ENCODE peak calls at places on chromosomes 4 and X, in eight cellular contexts. Q, L, D, O, Y, E, S and J are unnamed samples.

GRCh38 chr4:40736910-40737309 is 12.8 kb upstream of the NSUN7 start:
- DNase-seq in Q (peak; percentile 53), L (no peak), D (no peak), O (peak; percentile 59), Y (no peak), E (no peak), S (no peak), J (peak; percentile 56)

GRCh38 chr4:110619001-110619350 is 3.9 kb downstream of the PITX2 start:
- DNase-seq in Q (no peak), L (no peak), D (no peak), O (no peak), Y (no peak), E (no peak), S (no peak), J (peak; percentile 31)

GRCh38 chr4:147741190-147741788 is 9.4 kb downstream of the ARHGAP10 start:
- DNase-seq in Q (peak; percentile 52), L (no peak), D (no peak), O (peak; percentile 42), Y (no peak), E (no peak), S (no peak), J (no peak)

GRCh38 chr4:25448379-25449109 is 71.5 kb downstream of the ANAPC4 start:
- DNase-seq in Q (no peak), L (peak; percentile 60), D (no peak), O (peak; percentile 71), Y (no peak), E (no peak), S (no peak), J (no peak)

GRCh38 chrX:150548684-150549083 is 19.7 kb upstream of the MTM1 start:
- DNase-seq in Q (no peak), L (no peak), D (no peak), O (peak; percentile 65), Y (no peak), E (no peak), S (no peak), J (no peak)

GRCh38 chr4:1215347-1216075 is 33.4 kb downstream of the CTBP1 start:
- DNase-seq in Q (no peak), L (no peak), D (peak; percentile 72), O (no peak), Y (peak; percentile 74), E (no peak), S (no peak), J (no peak)

GRCh38 chr4:78004270-78004669 is 52.9 kb upstream of the FRAS1 start:
- DNase-seq in Q (no peak), L (no peak), D (no peak), O (peak; percentile 13), Y (no peak), E (no peak), S (no peak), J (no peak)

GRCh38 chr4:114921790-114922581 is 191.4 kb downstream of the NDST4 start:
- DNase-seq in Q (no peak), L (no peak), D (no peak), O (no peak), Y (peak; percentile 6), E (no peak), S (no peak), J (peak; percentile 79)

GRCh38 chrX:45801554-45801953 is 600.9 kb upstream of the DIPK2B start:
- DNase-seq in Q (peak; percentile 10), L (no peak), D (no peak), O (peak; percentile 57), Y (no peak), E (no peak), S (no peak), J (peak; percentile 37)

GRCh38 chr4:89108068-89108467 is 3.3 kb upstream of the TIGD2 start:
- DNase-seq in Q (no peak), L (no peak), D (no peak), O (no peak), Y (no peak), E (no peak), S (no peak), J (no peak)

GRCh38 chr4:177190995-177191568 is 118.6 kb upstream of the NEIL3 start:
- DNase-seq in Q (no peak), L (no peak), D (no peak), O (peak; percentile 47), Y (no peak), E (no peak), S (no peak), J (peak; percentile 1)

GRCh38 chr4:139555705-139556070 is 331 bp downstream of the SETD7 start:
- DNase-seq in Q (peak; percentile 73), L (peak; percentile 82), D (no peak), O (peak; percentile 78), Y (peak; percentile 49), E (no peak), S (peak; percentile 61), J (peak; percentile 43)

GRCh38 chrX:154657226-154657805 is 3.9 kb upstream of the CTAG2 start:
- DNase-seq in Q (no peak), L (no peak), D (no peak), O (no peak), Y (no peak), E (no peak), S (no peak), J (no peak)

GRCh38 chr4:3411676-3412075 is 30.1 kb upstream of the HGFAC start:
- DNase-seq in Q (no peak), L (peak; percentile 52), D (no peak), O (no peak), Y (no peak), E (no peak), S (no peak), J (no peak)

GRCh38 chr4:170853422-170854021 is 763.8 kb upstream of the AADAT start:
- DNase-seq in Q (peak; percentile 33), L (no peak), D (peak; percentile 13), O (peak; percentile 50), Y (peak; percentile 49), E (no peak), S (peak; percentile 57), J (peak; percentile 48)

GRCh38 chrX:48576108-48576507 is 1.8 kb downstream of the RBM3 start:
- DNase-seq in Q (no peak), L (no peak), D (no peak), O (no peak), Y (no peak), E (no peak), S (no peak), J (no peak)

GRCh38 chrX:97399400-97399799 is 515.7 kb downstream of the RPA4 start:
- DNase-seq in Q (no peak), L (no peak), D (peak; percentile 45), O (peak; percentile 49), Y (no peak), E (no peak), S (no peak), J (no peak)

GRCh38 chr4:24793219-24794005 is 2.0 kb upstream of the SOD3 start:
- DNase-seq in Q (no peak), L (no peak), D (no peak), O (peak; percentile 43), Y (no peak), E (no peak), S (no peak), J (no peak)

GRCh38 chrX:13569479-13570244 is at the start of gene EGFL6:
- DNase-seq in Q (peak; percentile 28), L (no peak), D (peak; percentile 6), O (no peak), Y (no peak), E (no peak), S (no peak), J (no peak)

GRCh38 chr4:122636697-122637096 is 15.8 kb upstream of the IL21 start:
- DNase-seq in Q (no peak), L (no peak), D (peak; percentile 41), O (no peak), Y (no peak), E (no peak), S (no peak), J (no peak)

GRCh38 chrX:34381241-34381640 is 249.1 kb upstream of the FAM47A start:
- DNase-seq in Q (no peak), L (no peak), D (no peak), O (no peak), Y (no peak), E (no peak), S (no peak), J (no peak)

GRCh38 chr4:20960291-20960690 is 260.0 kb downstream of the PACRGL start:
- DNase-seq in Q (no peak), L (no peak), D (no peak), O (no peak), Y (no peak), E (no peak), S (no peak), J (no peak)

GRCh38 chr4:5808081-5808741 is 84.7 kb downstream of the CRMP1 start:
- DNase-seq in Q (peak; percentile 50), L (peak; percentile 75), D (no peak), O (no peak), Y (no peak), E (no peak), S (no peak), J (no peak)

GRCh38 chr4:112358952-112359749 is 62.0 kb downstream of the ALPK1 start:
- DNase-seq in Q (no peak), L (no peak), D (no peak), O (no peak), Y (no peak), E (no peak), S (no peak), J (no peak)
- H3K27me3 ChIP-seq in Q (no peaks in the 10 kb centered on the region), L (no peaks in the 10 kb centered on the region), D (no peaks in the 10 kb centered on the region), O (no peaks in the 10 kb centered on the region), Y (no peaks in the 10 kb centered on the region), E (no peaks in the 10 kb centered on the region), S (no peaks in the 10 kb centered on the region), J (no peaks in the 10 kb centered on the region)

DNA sequence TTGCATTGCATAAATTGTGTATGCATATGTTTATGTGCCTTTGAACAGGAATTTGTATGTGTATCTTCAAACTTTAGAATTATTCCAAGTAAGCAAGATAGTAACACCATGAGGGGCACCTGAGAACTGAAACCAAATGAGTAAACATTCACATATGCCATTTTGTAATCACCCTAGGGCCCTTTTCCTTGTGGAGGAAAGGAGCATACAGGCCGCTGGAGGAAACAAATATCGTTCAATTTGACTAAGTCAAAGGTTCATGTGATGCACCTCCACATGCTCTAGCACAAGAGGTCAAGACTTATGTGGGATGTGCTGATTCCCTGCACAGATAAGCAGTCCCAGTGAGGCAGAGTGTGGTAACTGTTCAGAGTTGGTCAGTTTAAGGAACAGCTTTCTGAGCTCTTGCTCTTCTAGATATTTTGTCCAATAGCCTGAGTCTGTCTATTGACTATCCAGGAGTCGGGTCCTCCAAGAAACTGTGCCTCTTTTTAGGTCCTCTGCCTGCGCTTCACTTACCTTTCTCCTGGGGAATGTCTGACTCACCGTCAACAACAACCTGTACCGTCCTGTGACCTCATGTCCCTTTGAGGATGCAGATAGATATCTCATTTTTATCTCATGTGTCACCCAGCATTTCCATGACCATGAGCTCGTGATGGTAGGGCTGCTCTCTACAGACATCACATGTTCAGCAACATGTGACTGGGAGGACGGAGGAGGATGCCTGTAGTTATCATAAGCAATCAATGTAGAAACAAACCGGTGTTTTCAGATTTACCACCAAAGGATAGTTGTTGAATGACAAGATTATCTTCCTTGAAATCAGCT is 196.9 kb downstream of the NWD2 start:
- DNase-seq in Q (no peak), L (no peak), D (no peak), O (no peak), Y (peak; percentile 32), E (no peak), S (no peak), J (peak; percentile 72)
- H3K27me3 ChIP-seq in Q (peaks cover 38% of the 10 kb centered on the region), L (no peaks in the 10 kb centered on the region), D (no peaks in the 10 kb centered on the region), O (peaks cover 12% of the 10 kb centered on the region), Y (no peaks in the 10 kb centered on the region), E (no peaks in the 10 kb centered on the region), S (no peaks in the 10 kb centered on the region), J (no peaks in the 10 kb centered on the region)

GRCh38 chrX:67500617-67501016 is 43.2 kb upstream of the AR start:
- DNase-seq in Q (no peak), L (no peak), D (no peak), O (no peak), Y (no peak), E (no peak), S (no peak), J (no peak)
- H3K27me3 ChIP-seq in Q (no peaks in the 10 kb centered on the region), L (no peaks in the 10 kb centered on the region), D (no peaks in the 10 kb centered on the region), O (no peaks in the 10 kb centered on the region), Y (no peaks in the 10 kb centered on the region), E (no peaks in the 10 kb centered on the region), S (no peaks in the 10 kb centered on the region), J (no peaks in the 10 kb centered on the region)

GRCh38 chrX:132954323-132954722 is 4.1 kb downstream of the HS6ST2 start:
- DNase-seq in Q (no peak), L (no peak), D (no peak), O (no peak), Y (no peak), E (no peak), S (no peak), J (no peak)
- H3K27me3 ChIP-seq in Q (peaks cover 41% of the 10 kb centered on the region), L (peaks cover 21% of the 10 kb centered on the region), D (no peaks in the 10 kb centered on the region), O (no peaks in the 10 kb centered on the region), Y (peaks cover 31% of the 10 kb centered on the region), E (peaks cover 5% of the 10 kb centered on the region), S (no peaks in the 10 kb centered on the region), J (peaks cover 6% of the 10 kb centered on the region)